ENCODE peak calls at places on chromosomes 2 and 18, in four cellular contexts. F, U, O and G are unnamed samples.

GRCh38 chr2:215626812-215627281 is 191.0 kb upstream of the FN1 start:
- DNase-seq in O (no peak), U (no peak), F (no peak), G (no peak)

GRCh38 chr2:70553334-70553583 is 367 bp downstream of the TGFA start:
- DNase-seq in F (peak), O (no peak), U (no peak), G (no peak)

GRCh38 chr2:215870088-215870490 is 143.3 kb downstream of the MREG start:
- DNase-seq in F (no peak), O (no peak), U (no peak), G (no peak)

GRCh38 chr2:169512525-169512924 is 3.0 kb downstream of the KLHL41 start:
- DNase-seq in O (no peak), U (no peak), F (no peak), G (no peak)

GRCh38 chr2:128324008-128324896 is 5.6 kb upstream of the HS6ST1 start:
- DNase-seq in F (no peak), U (no peak), O (no peak), G (no peak)

GRCh38 chr18:45951021-45951714 is 16.0 kb downstream of the EPG5 start:
- DNase-seq in O (no peak), F (no peak), U (no peak), G (no peak)

GRCh38 chr2:99970292-99970868 is 172.0 kb downstream of the AFF3 start:
- DNase-seq in U (no peak), F (no peak), O (no peak), G (no peak)

GRCh38 chr2:238389985-238390682 is 36.6 kb upstream of the ASB1 start:
- DNase-seq in U (no peak), O (no peak), F (no peak), G (no peak)

GRCh38 chr18:49845629-49846252 is 32.4 kb upstream of the ACAA2 start:
- DNase-seq in F (no peak), U (no peak), O (no peak), G (no peak)

GRCh38 chr2:232541195-232541960 is 1.9 kb downstream of the CHRNG start:
- DNase-seq in U (no peak), F (no peak), O (peak), G (no peak)

GRCh38 chr2:61677306-61677705 is 139.2 kb upstream of the XPO1 start:
- DNase-seq in O (no peak), F (no peak), U (no peak), G (no peak)

GRCh38 chr2:60530660-60531276 is 22.7 kb downstream of the BCL11A start:
- DNase-seq in F (peak), O (peak), U (no peak), G (no peak)

GRCh38 chr2:120362926-120363325 is 17.0 kb downstream of the INHBB start:
- DNase-seq in O (no peak), F (no peak), U (no peak), G (no peak)

GRCh38 chr2:127199223-127199622 is 20.9 kb downstream of the CYP27C1 start:
- DNase-seq in O (no peak), U (no peak), F (no peak), G (no peak)

GRCh38 chr2:8953525-8953924 is 50.0 kb downstream of the MBOAT2 start:
- DNase-seq in O (no peak), U (no peak), F (no peak), G (no peak)

GRCh38 chr18:34287825-34288224 is 63.1 kb upstream of the NOL4 start:
- DNase-seq in O (no peak), F (no peak), U (no peak), G (no peak)

DNA sequence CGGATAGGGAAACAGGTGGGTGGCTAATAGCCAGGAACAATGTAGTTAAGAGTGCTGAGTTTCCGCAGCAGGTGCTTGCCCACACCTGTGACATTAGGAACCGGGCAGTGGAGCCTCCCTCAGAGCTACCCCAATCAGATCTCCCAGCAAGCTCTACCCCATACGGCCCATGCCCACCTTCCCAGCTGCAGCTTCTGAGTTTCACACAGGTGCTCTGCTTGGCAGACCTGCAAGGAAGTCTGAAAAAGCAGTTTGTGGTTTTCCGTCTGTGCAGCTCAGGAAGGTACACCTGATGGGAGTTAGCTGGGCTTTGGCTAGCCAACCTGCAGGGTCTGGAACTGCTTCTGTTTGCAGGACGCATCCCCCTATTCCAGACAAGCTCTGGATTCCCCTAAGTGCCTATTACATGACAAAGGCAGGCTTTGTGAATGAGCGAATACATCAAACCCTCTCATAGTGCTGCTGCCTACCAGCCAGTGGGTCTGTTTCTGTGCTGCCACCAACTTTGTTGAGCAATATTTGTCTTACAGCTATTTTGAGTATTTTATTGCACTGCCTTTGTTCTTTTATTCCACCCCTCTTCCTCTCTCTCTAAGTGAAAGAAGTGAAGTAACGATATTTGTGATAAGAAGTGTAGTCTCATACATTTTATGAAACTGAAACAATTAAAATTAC is 24.7 kb upstream of the CEP68 start:
- DNase-seq in F (peak), O (no peak), U (no peak), G (no peak)
- TF ChIP-seq HDAC6 in F (no peak), O (no peak), U (no peak), G (no peak)

DNA sequence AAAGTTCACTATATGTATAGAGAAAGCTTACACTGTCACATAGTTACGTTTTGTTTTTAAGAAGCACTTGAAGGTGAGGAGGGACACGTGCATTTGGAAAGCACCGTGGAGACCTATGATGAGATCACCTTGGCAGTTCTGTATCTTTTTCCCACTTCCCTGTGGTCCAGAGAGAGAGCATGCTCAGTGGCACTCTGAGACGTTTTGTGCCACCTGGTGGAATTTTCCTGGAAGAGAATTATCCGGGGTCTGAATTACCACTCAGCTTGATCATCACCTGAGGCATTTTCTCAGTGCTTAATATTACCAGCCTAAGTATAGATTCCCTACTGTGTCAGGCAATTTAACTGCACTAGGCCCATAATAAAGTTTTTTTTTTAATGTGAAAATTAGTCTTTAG is 469.4 kb upstream of the SMIM21 start:
- DNase-seq in U (no peak), O (no peak), F (peak), G (no peak)
- TF ChIP-seq HDAC6 in U (no peak), O (no peak), F (no peak), G (no peak)

GRCh38 chr2:27282892-27283291 is 663 bp downstream of the TRIM54 start:
- DNase-seq in O (no peak), F (peak), U (no peak), G (no peak)
- TF ChIP-seq HDAC6 in O (no peak), F (no peak), U (no peak), G (no peak)

DNA sequence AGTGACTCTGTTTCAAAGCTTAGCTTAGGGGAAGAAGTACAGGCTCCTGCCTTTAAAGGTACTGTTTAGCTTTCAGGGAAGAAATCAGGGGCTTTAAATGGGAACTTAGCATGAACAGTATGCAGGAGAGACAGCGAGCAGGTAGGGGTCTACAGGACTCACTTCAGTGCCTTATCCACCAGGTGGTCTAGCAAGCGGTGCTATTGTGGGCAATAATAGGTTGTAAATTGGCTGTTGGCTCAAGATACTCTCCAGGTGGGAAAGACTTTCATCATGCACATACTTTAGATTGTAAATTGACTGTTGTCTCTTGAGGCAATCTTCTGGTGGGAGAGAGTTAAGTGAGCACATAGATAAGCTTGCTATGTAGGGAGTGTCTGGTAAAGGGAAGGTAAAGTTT is 358.6 kb upstream of the DLGAP1 start:
- DNase-seq in U (no peak), O (no peak), F (no peak), G (no peak)
- TF ChIP-seq HDAC6 in U (no peak), O (no peak), F (no peak), G (no peak)

GRCh38 chr2:196233033-196233807 is 61.8 kb upstream of the STK17B start:
- DNase-seq in O (no peak), U (no peak), F (no peak), G (no peak)
- TF ChIP-seq HDAC6 in O (no peak), U (no peak), F (no peak), G (no peak)

DNA sequence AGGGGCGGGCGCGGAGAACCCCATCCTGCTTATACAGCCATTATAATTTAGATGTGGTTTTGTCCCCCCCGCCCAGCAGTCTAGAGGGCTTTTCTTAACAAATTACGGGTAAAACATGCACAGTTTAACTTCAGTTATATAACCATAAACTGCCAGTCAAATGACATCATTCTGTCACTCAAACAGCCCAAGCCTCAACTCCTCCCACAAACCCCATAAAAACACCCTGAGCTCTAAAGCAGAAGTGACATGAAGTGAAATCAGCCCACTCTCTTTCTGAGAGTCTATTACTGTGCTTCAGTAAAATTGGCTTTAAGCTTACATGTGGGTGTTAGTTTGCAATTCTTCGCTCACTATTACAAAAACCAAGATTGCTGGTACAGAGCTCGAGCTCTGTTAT is 705.1 kb upstream of the GCFC2 start:
- DNase-seq in U (no peak), F (no peak), O (no peak), G (peak)
- TF ChIP-seq HDAC6 in U (no peak), F (no peak), O (no peak), G (no peak)

DNA sequence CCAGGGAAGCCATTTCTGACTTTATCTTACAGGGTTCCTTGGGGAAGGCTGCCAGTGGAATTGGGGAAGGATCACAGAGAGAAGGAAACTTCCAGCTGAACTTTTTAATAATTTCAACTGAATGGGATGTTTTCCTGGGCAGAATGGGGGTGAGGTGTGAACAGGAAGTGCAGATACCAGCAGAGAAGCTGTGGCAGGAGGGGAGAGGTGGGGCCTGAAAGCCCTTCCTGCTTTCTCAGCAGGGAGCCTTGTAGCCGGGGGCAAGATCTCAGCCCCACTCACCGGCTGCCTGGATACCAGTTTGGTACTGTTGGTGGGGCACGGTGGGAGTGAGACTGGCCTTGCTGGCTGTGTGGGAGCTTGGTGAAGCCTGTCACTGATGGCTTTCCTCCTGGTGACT is 170.5 kb downstream of the ZBTB7C start:
- DNase-seq in U (no peak), O (no peak), F (no peak), G (no peak)
- TF ChIP-seq HDAC6 in U (no peak), O (no peak), F (no peak), G (no peak)

GRCh38 chr18:68997845-68998244 is 200.0 kb downstream of the CCDC102B start:
- DNase-seq in O (no peak), U (no peak), F (no peak), G (no peak)
- TF ChIP-seq HDAC6 in O (no peak), U (no peak), F (no peak), G (no peak)

GRCh38 chr18:60019463-60019840 is 119.7 kb downstream of the PMAIP1 start:
- DNase-seq in F (no peak), O (no peak), U (no peak), G (no peak)

GRCh38 chr18:60021556-60021955 is 121.8 kb downstream of the PMAIP1 start:
- DNase-seq in F (no peak), U (no peak), O (no peak), G (no peak)

GRCh38 chr18:60020107-60020925 is 120.5 kb downstream of the PMAIP1 start:
- DNase-seq in F (no peak), O (no peak), U (no peak), G (no peak)

GRCh38 chr18:60017371-60017770 is 117.6 kb downstream of the PMAIP1 start:
- DNase-seq in F (no peak), O (no peak), U (no peak), G (no peak)

DNA sequence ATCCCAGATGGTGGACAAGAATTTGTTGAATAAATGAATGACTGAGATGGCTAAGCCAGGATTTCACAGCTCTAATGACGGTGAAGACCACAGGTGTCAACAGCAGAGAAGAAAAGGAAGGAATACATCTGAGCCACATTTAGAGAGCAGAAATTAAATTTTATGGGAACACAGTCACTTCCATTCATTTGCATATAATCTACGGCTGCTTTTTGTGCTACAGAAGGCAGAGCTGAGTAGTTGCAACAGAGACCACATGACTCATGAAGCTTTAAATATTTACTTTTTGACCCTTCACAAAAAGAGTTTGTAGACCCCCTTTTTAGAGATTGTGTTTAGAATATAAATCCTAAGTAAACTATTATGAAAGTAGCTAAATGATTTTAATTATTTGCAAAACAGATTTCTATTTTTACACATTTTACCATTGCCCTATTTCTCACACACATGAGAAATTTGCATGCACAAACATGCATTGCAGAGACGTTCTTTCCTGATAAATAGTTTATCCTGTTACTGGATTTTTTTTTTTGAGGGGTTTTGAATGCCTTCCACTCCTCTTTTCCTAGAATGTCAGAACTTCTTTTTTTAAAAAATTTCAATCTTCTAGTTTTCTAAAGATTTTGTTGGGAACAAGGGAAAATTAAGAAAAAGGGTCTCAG is 119.1 kb downstream of the PMAIP1 start:
- DNase-seq in F (no peak), O (no peak), U (no peak), G (no peak)
- TF ChIP-seq HDAC6 in F (no peak), O (no peak), U (no peak), G (no peak)

GRCh38 chr2:182384860-182385259 is 42.0 kb downstream of the PDE1A start:
- DNase-seq in F (no peak), O (no peak), U (no peak), G (no peak)
- TF ChIP-seq HDAC6 in F (no peak), O (no peak), U (no peak), G (no peak)